ENCODE peak calls at places on chromosomes 3 and 15, in ten cellular contexts. Y, R, E, V, J, H, M, O, G and A are unnamed samples.

GRCh38 chr15:58490405-58491150 is 58.8 kb downstream of the LIPC start:
- DNase-seq in V (no peak), M (no peak), R (no peak), G (no peak), O (no peak), Y (no peak), E (no peak), H (no peak), J (no peak), A (no peak)

GRCh38 chr3:195896361-195897080 is 11.8 kb downstream of the TNK2 start:
- DNase-seq in O (no peak), Y (peak), M (no peak), G (peak), E (peak), J (peak), H (peak), V (peak), R (peak), A (no peak)

GRCh38 chr15:91824256-91824655 is 29.3 kb upstream of the SLCO3A1 start:
- DNase-seq in Y (peak), O (no peak), J (no peak), R (no peak), G (no peak), V (no peak), E (peak), H (no peak), M (no peak), A (no peak)

GRCh38 chr3:50655009-50655830 is 19.5 kb upstream of the DOCK3 start:
- DNase-seq in J (no peak), V (peak), R (peak), M (no peak), Y (no peak), H (peak), O (no peak), G (no peak), E (no peak), A (no peak)

GRCh38 chr15:51931638-51932037 is 39.9 kb downstream of the LEO1 start:
- DNase-seq in Y (no peak), H (peak), M (no peak), G (peak), E (no peak), R (no peak), J (no peak), V (peak), O (peak), A (no peak)

GRCh38 chr15:83287541-83288027 is 3.1 kb upstream of the BNC1 start:
- DNase-seq in G (peak), O (peak), H (peak), R (no peak), Y (peak), E (peak), V (peak), J (peak), M (no peak), A (no peak)

GRCh38 chr3:132550579-132551305 is 46.3 kb upstream of the ACKR4 start:
- DNase-seq in O (no peak), H (no peak), R (no peak), G (no peak), V (no peak), E (no peak), Y (no peak), J (no peak), M (no peak), A (no peak)

GRCh38 chr3:29764059-29764458 is 483.2 kb downstream of the RBMS3 start:
- DNase-seq in R (no peak), E (peak), M (no peak), Y (no peak), G (peak), V (peak), H (peak), J (peak), O (no peak), A (no peak)

GRCh38 chr3:23650371-23651140 is 155.2 kb upstream of the UBE2E1 start:
- DNase-seq in M (no peak), E (peak), Y (peak), R (no peak), V (peak), J (peak), G (peak), H (peak), O (no peak), A (no peak)

GRCh38 chr3:43094381-43094780 is 11.5 kb downstream of the POMGNT2 start:
- DNase-seq in E (no peak), Y (no peak), O (no peak), R (no peak), H (no peak), V (no peak), J (no peak), M (no peak), G (no peak), A (no peak)

GRCh38 chr15:72285927-72286516 is 13.7 kb upstream of the PARP6 start:
- DNase-seq in H (peak), E (peak), M (no peak), O (no peak), R (peak), G (peak), V (peak), J (peak), Y (peak), A (no peak)

GRCh38 chr3:191961036-191961435 is 500.1 kb downstream of the PYDC2 start:
- DNase-seq in H (no peak), V (no peak), M (no peak), R (no peak), Y (no peak), G (peak), E (no peak), J (no peak), O (no peak), A (no peak)

GRCh38 chr15:98085003-98085639 is 124.6 kb downstream of the ARRDC4 start:
- DNase-seq in Y (no peak), V (peak), R (no peak), O (no peak), H (peak), E (peak), M (no peak), J (peak), G (peak), A (no peak)

GRCh38 chr3:114126461-114126860 is 52.4 kb downstream of the DRD3 start:
- DNase-seq in Y (no peak), R (no peak), G (no peak), M (no peak), H (no peak), O (no peak), J (no peak), E (no peak), V (no peak), A (no peak)

GRCh38 chr3:165523801-165524200 is 313.4 kb downstream of the BCHE start:
- DNase-seq in R (no peak), V (no peak), H (no peak), O (no peak), G (no peak), M (no peak), E (peak), J (no peak), Y (no peak), A (no peak)

GRCh38 chr3:33377931-33378330 is 62.3 kb downstream of the UBP1 start:
- DNase-seq in M (no peak), J (no peak), R (no peak), V (peak), G (peak), O (peak), Y (peak), E (no peak), H (peak), A (no peak)

GRCh38 chr3:195071916-195072820 is 198.8 kb downstream of the XXYLT1 start:
- DNase-seq in O (no peak), J (no peak), R (no peak), H (no peak), G (no peak), E (no peak), M (no peak), Y (peak), V (no peak), A (no peak)

GRCh38 chr3:195154793-195155535 is 116.0 kb downstream of the XXYLT1 start:
- DNase-seq in E (peak), R (no peak), Y (peak), M (no peak), G (peak), J (no peak), H (peak), O (peak), V (peak), A (no peak)

GRCh38 chr3:128082545-128082944 is 30.3 kb downstream of the SEC61A1 start:
- DNase-seq in M (no peak), Y (peak), G (no peak), E (no peak), O (no peak), H (no peak), V (no peak), J (no peak), R (no peak), A (no peak)

GRCh38 chr15:78930577-78931388 is 14.1 kb downstream of the CTSH start:
- DNase-seq in G (peak), V (peak), J (no peak), M (no peak), E (peak), R (no peak), Y (peak), O (peak), H (peak), A (no peak)

GRCh38 chr15:58559904-58560588 is 128.3 kb downstream of the LIPC start:
- DNase-seq in R (no peak), E (no peak), H (no peak), M (no peak), J (no peak), O (no peak), Y (no peak), G (no peak), V (no peak), A (no peak)

GRCh38 chr3:183818706-183819624 is 6.4 kb downstream of the MAP6D1 start:
- DNase-seq in Y (no peak), V (no peak), J (no peak), E (no peak), M (no peak), G (no peak), O (no peak), H (no peak), R (no peak), A (no peak)

GRCh38 chr3:126557415-126557745 is 1.4 kb downstream of the C3orf22 start:
- DNase-seq in O (no peak), E (no peak), H (no peak), Y (peak), G (no peak), R (peak), V (no peak), M (no peak), J (no peak), A (no peak)

GRCh38 chr3:134423153-134423552 is 48.9 kb upstream of the AMOTL2 start:
- DNase-seq in G (no peak), V (peak), J (no peak), H (peak), O (no peak), M (no peak), R (no peak), E (peak), Y (no peak), A (no peak)

GRCh38 chr15:89406756-89407650 is 72.4 kb upstream of the POLG start:
- DNase-seq in G (no peak), H (peak), J (no peak), Y (peak), R (peak), O (no peak), M (no peak), E (no peak), V (peak), A (peak)

GRCh38 chr3:73603771-73604171 is 21.0 kb downstream of the PDZRN3 start:
- DNase-seq in E (peak), V (peak), J (no peak), R (no peak), M (no peak), G (peak), Y (peak), H (peak), O (no peak), A (no peak)

GRCh38 chr3:170458285-170458684 is 39.6 kb downstream of the CLDN11 start:
- DNase-seq in G (no peak), O (no peak), H (no peak), R (no peak), Y (no peak), E (no peak), V (no peak), J (no peak), M (no peak), A (no peak)

GRCh38 chr15:70863450-70864218 is 9.7 kb upstream of the LARP6 start:
- DNase-seq in G (peak), J (peak), H (peak), Y (peak), E (peak), V (peak), O (peak), M (no peak), R (no peak), A (no peak)

GRCh38 chr3:180102134-180102533 is 65.4 kb upstream of the PEX5L start:
- DNase-seq in Y (no peak), G (no peak), M (no peak), J (no peak), E (no peak), V (no peak), H (no peak), O (no peak), R (no peak), A (no peak)